ENCODE peak calls at places on chromosomes 13 and 19, in eight cellular contexts. D is psoas muscle, M is colonic mucosa, Z is fibroblast of lung, R is pancreas, W is endodermal cell, T is ascending aorta, J is endothelial cell of umbilical vein. H is an unnamed sample.

GRCh38 chr19:45817725-45818301 is 2.7 kb upstream of the RSPH6A start:
- DNase-seq in Z (no peak), W (peak; percentile 81), D (no peak), M (no peak), J (no peak), T (no peak), R (no peak), H (no peak)

GRCh38 chr19:40523322-40524047 is 53.2 kb upstream of the SHKBP1 start:
- DNase-seq in W (peak; percentile 95), D (peak; percentile 62), J (peak; percentile 49), T (no peak), Z (peak; percentile 37), M (peak; percentile 79), R (peak; percentile 69), H (peak; percentile 26)

GRCh38 chr13:45931211-45931610 is 79.7 kb upstream of the SIAH3 start:
- DNase-seq in T (no peak), J (no peak), D (no peak), M (no peak), R (no peak), Z (no peak), W (no peak), H (no peak)

GRCh38 chr13:36862002-36862706 is 43.1 kb downstream of the RFXAP start:
- DNase-seq in T (no peak), R (no peak), Z (no peak), M (no peak), D (no peak), J (peak; percentile 67), W (no peak), H (no peak)

GRCh38 chr19:34481861-34482379 is 362 bp downstream of the WTIP start:
- DNase-seq in R (no peak), W (peak; percentile 74), M (no peak), D (peak; percentile 52), J (peak; percentile 24), T (no peak), Z (peak; percentile 64), H (no peak)

GRCh38 chr13:98019186-98019585 is 65.7 kb downstream of the IPO5 start:
- DNase-seq in J (no peak), M (no peak), T (no peak), Z (no peak), W (no peak), R (no peak), D (no peak), H (no peak)

GRCh38 chr13:21324793-21325192 is 134.3 kb downstream of the ZDHHC20 start:
- DNase-seq in Z (no peak), M (no peak), D (no peak), T (no peak), W (no peak), R (no peak), J (no peak), H (no peak)

GRCh38 chr19:13718733-13719132 is 45.6 kb upstream of the MRI1 start:
- DNase-seq in M (peak; percentile 31), Z (peak; percentile 83), T (no peak), R (no peak), J (no peak), W (peak; percentile 63), D (no peak), H (peak; percentile 49)

GRCh38 chr19:18896421-18896841 is 473 bp upstream of the CERS1 start:
- DNase-seq in J (no peak), D (no peak), Z (no peak), R (no peak), M (no peak), T (no peak), W (peak; percentile 67), H (no peak)

GRCh38 chr19:41356984-41357739 is 3.4 kb upstream of the TGFB1 start:
- DNase-seq in W (no peak), Z (no peak), R (no peak), T (no peak), J (no peak), M (no peak), D (no peak), H (no peak)

GRCh38 chr13:114259974-114260373 is 21.4 kb upstream of the UPF3A start:
- DNase-seq in Z (no peak), W (no peak), D (no peak), T (no peak), J (no peak), R (no peak), M (no peak), H (no peak)

GRCh38 chr19:8149261-8150094 is at the start of gene FBN3:
- DNase-seq in W (peak; percentile 89), J (no peak), D (no peak), R (no peak), T (no peak), M (no peak), Z (no peak), H (no peak)

GRCh38 chr13:93244141-93244917 is 17.7 kb downstream of the GPC6 start:
- DNase-seq in R (peak; percentile 20), Z (peak; percentile 56), J (no peak), D (no peak), W (peak; percentile 70), M (no peak), T (no peak), H (no peak)

GRCh38 chr19:409006-409514 is at the start of gene C2CD4C:
- DNase-seq in R (no peak), W (peak; percentile 76), J (no peak), Z (no peak), T (no peak), D (peak; percentile 48), M (no peak), H (peak; percentile 45)

GRCh38 chr13:25168800-25169199 is 3.3 kb downstream of the AMER2 start:
- DNase-seq in R (no peak), Z (no peak), W (no peak), J (no peak), D (no peak), M (no peak), T (no peak), H (no peak)
- H3K27me3 ChIP-seq in R (peaks cover 5% of the 10 kb centered on the region), Z (peaks cover 32% of the 10 kb centered on the region), W (peaks cover 45% of the 10 kb centered on the region), J (peaks cover 33% of the 10 kb centered on the region), D (peaks cover 20% of the 10 kb centered on the region), M (peaks cover 36% of the 10 kb centered on the region), T (peaks cover 16% of the 10 kb centered on the region), H (no peaks in the 10 kb centered on the region)

GRCh38 chr13:74975122-74975521 is 506.8 kb downstream of the TBC1D4 start:
- DNase-seq in W (no peak), D (no peak), Z (no peak), T (no peak), M (no peak), J (no peak), R (no peak), H (no peak)
- TF ChIP-seq CTCF in W (no peak), D (no peak), Z (no peak), T (no peak), M (no peak), J (no peak), R (no peak), H (no peak)

GRCh38 chr19:48720251-48720612 is 707 bp upstream of the MAMSTR start:
- DNase-seq in D (peak; percentile 84), R (no peak), J (no peak), M (no peak), W (no peak), T (no peak), Z (no peak), H (no peak)
- H3K27ac ChIP-seq in D (peak overlapping the region; percentile 91), R (peak overlapping the region; percentile 57), J (no peak overlapping the region), M (no peak overlapping the region), W (no peak overlapping the region), T (peak overlapping the region; percentile 77), Z (peak overlapping the region; percentile 88), H (no peak overlapping the region)

GRCh38 chr19:3366761-3367571 is 583 bp downstream of the NFIC start:
- DNase-seq in Z (peak; percentile 63), R (peak; percentile 81), T (no peak), D (peak; percentile 84), W (peak; percentile 75), J (peak; percentile 42), M (peak; percentile 76), H (no peak)
- H3K27me3 ChIP-seq in Z (no peaks in the 10 kb centered on the region), R (no peaks in the 10 kb centered on the region), T (no peaks in the 10 kb centered on the region), D (no peaks in the 10 kb centered on the region), W (peaks cover 97% of the 10 kb centered on the region), J (no peaks in the 10 kb centered on the region), M (no peaks in the 10 kb centered on the region), H (no peaks in the 10 kb centered on the region)